ENCODE peak calls at places on chromosomes 16 and 17, in eight cellular contexts. V, T, F, N, W, J, O and K are unnamed samples.

GRCh38 chr17:28645576-28645939 is 600 bp upstream of the BLTP2 start:
- DNase-seq in V (no peak), T (no peak), F (no peak), N (no peak), W (no peak), J (no peak), O (no peak), K (no peak)

GRCh38 chr17:73827627-73828241 is 183.5 kb upstream of the SDK2 start:
- DNase-seq in V (no peak), T (no peak), F (no peak), N (peak; percentile 15), W (no peak), J (no peak), O (no peak), K (no peak)

GRCh38 chr17:40647549-40648325 is at the start of gene SMARCE1:
- DNase-seq in V (peak; percentile 69), T (peak; percentile 74), F (peak; percentile 87), N (peak; percentile 59), W (peak; percentile 64), J (no peak), O (peak; percentile 60), K (peak; percentile 53)

GRCh38 chr16:15440852-15441251 is 6.5 kb downstream of the BMERB1 start:
- DNase-seq in V (no peak), T (peak; percentile 91), F (no peak), N (no peak), W (no peak), J (no peak), O (no peak), K (no peak)

GRCh38 chr17:546456-546855 is 168.2 kb downstream of the VPS53 start:
- DNase-seq in V (no peak), T (no peak), F (no peak), N (no peak), W (no peak), J (no peak), O (no peak), K (no peak)

GRCh38 chr17:63490321-63490720 is 13.5 kb downstream of the ACE start:
- DNase-seq in V (no peak), T (no peak), F (peak; percentile 38), N (no peak), W (no peak), J (no peak), O (no peak), K (no peak)

GRCh38 chr17:7224110-7224509 is 4.4 kb downstream of the ACADVL start:
- DNase-seq in V (no peak), T (no peak), F (no peak), N (no peak), W (no peak), J (no peak), O (no peak), K (no peak)

GRCh38 chr17:69809331-69809730 is 265.7 kb upstream of the KCNJ16 start:
- DNase-seq in V (no peak), T (peak; percentile 71), F (no peak), N (no peak), W (no peak), J (no peak), O (no peak), K (no peak)

GRCh38 chr16:2587891-2588565 is 50.2 kb downstream of the PDPK1 start:
- DNase-seq in V (no peak), T (no peak), F (no peak), N (no peak), W (no peak), J (no peak), O (no peak), K (no peak)